ENCODE peak calls at places on chromosomes 5 and 9, in six cellular contexts. M is aorta, O is breast epithelium, U is AG09309, R is IMR-90, T is mesendoderm. B is an unnamed sample.

GRCh38 chr9:108325406-108325805 is 530.4 kb downstream of the ACTL7B start:
- DNase-seq in M (no peak), O (no peak), U (no peak), R (no peak), T (no peak), B (no peak)

GRCh38 chr5:69485471-69485870 is 7.1 kb upstream of the OCLN start:
- DNase-seq in M (no peak), O (no peak), U (no peak), R (no peak), T (no peak), B (no peak)

GRCh38 chr5:180170111-180170809 is 38.8 kb downstream of the RASGEF1C start:
- DNase-seq in M (no peak), O (no peak), U (no peak), R (no peak), T (no peak), B (no peak)

GRCh38 chr9:110257971-110258370 is 1.7 kb upstream of the TXN start:
- DNase-seq in M (no peak), O (no peak), U (no peak), R (peak), T (no peak), B (no peak)

GRCh38 chr5:96640696-96641095 is 21.5 kb upstream of the CAST start:
- DNase-seq in M (no peak), O (no peak), U (no peak), R (no peak), T (no peak), B (no peak)

GRCh38 chr5:53557386-53557785 is 3.1 kb upstream of the NDUFS4 start:
- DNase-seq in M (no peak), O (no peak), U (no peak), R (peak), T (no peak), B (no peak)

GRCh38 chr5:96300986-96301385 is 132.1 kb downstream of the PCSK1 start:
- DNase-seq in M (no peak), O (no peak), U (no peak), R (no peak), T (no peak), B (no peak)

GRCh38 chr5:107794731-107795130 is 124.0 kb upstream of the EFNA5 start:
- DNase-seq in M (no peak), O (no peak), U (no peak), R (no peak), T (no peak), B (no peak)

GRCh38 chr9:125586173-125586512 is 120.9 kb downstream of the MAPKAP1 start:
- DNase-seq in M (no peak), O (no peak), U (no peak), R (no peak), T (no peak), B (no peak)

GRCh38 chr9:86749530-86750275 is 197.6 kb downstream of the GAS1 start:
- DNase-seq in M (no peak), O (no peak), U (no peak), R (peak), T (no peak), B (peak)

GRCh38 chr5:104840284-104840683 is 1277.7 kb upstream of the NUDT12 start:
- DNase-seq in M (no peak), O (no peak), U (no peak), R (no peak), T (no peak), B (no peak)

GRCh38 chr9:127907867-127908659 is 8.7 kb upstream of the ST6GALNAC6 start:
- DNase-seq in M (peak), O (no peak), U (no peak), R (no peak), T (no peak), B (no peak)

GRCh38 chr9:127903557-127904475 is 4.4 kb upstream of the ST6GALNAC6 start:
- DNase-seq in M (peak), O (no peak), U (no peak), R (no peak), T (peak), B (no peak)

GRCh38 chr9:127904888-127905728 is 5.7 kb upstream of the ST6GALNAC6 start:
- DNase-seq in M (peak), O (no peak), U (no peak), R (no peak), T (no peak), B (no peak)

GRCh38 chr9:127904518-127904887 is 5.1 kb upstream of the ST6GALNAC6 start:
- DNase-seq in M (peak), O (no peak), U (no peak), R (no peak), T (peak), B (no peak)

DNA sequence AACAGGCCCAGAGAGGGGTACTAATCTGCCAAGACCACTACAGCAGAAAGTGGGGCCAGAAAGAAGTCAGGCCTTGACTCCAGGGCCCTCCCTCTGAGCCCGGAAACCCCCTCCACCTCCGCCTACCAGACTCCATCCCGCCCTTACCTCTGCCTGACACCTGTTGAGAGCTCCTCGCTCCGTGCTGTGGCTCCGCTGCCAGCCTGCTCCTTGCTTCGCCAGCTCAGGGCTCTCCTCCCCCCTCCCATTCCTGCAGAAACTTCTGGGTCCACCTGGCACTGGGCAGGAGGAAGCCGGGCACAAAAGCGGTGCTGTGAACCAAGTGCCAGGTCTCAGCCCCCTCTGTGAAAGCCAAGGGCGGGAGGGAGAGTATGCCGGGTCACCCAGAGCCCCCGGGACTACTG is 6.4 kb upstream of the ST6GALNAC6 start:
- DNase-seq in M (peak), O (no peak), U (no peak), R (no peak), T (no peak), B (no peak)
- H3K4me3 ChIP-seq in M (no peak), O (no peak), U (no peak), R (no peak), T (no peak), B (no peak)

GRCh38 chr9:130173462-130173876 is 1.3 kb downstream of the NCS1 start:
- DNase-seq in M (no peak), O (no peak), U (no peak), R (peak), T (no peak), B (peak)
- H3K4me3 ChIP-seq in M (peak), O (peak), U (peak), R (peak), T (peak), B (peak)

DNA sequence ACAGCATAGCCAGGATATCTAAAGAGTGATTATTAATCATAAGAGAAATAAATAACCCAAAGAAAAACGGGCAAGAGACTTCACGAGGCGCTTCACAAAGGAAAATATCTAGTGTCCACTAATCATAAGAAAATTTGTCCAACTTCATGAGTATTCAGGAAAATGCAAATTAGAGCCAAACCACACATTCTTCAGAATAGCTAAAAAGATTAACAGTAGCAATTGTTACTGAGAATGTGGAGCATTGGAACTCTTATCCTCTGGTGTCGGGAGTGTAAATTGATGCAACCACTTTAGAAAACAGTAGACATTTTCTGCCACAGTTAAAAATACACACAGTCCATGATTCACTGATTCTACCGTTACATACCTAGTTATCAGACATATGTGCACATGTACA is 145.7 kb downstream of the CWC27 start:
- DNase-seq in M (no peak), O (no peak), U (no peak), R (peak), T (no peak), B (no peak)
- H3K4me3 ChIP-seq in M (no peak), O (no peak), U (no peak), R (no peak), T (no peak), B (no peak)

GRCh38 chr5:74622122-74622521 is 18.4 kb downstream of the ENC1 start:
- DNase-seq in M (no peak), O (no peak), U (no peak), R (no peak), T (peak), B (no peak)

GRCh38 chr5:74624009-74624408 is 16.5 kb downstream of the ENC1 start:
- DNase-seq in M (no peak), O (no peak), U (no peak), R (no peak), T (no peak), B (no peak)

GRCh38 chr5:74619308-74619707 is 21.2 kb downstream of the ENC1 start:
- DNase-seq in M (no peak), O (no peak), U (no peak), R (no peak), T (no peak), B (no peak)

GRCh38 chr5:74622944-74623343 is 17.6 kb downstream of the ENC1 start:
- DNase-seq in M (no peak), O (no peak), U (no peak), R (no peak), T (peak), B (no peak)

GRCh38 chr5:74621492-74621891 is 19.0 kb downstream of the ENC1 start:
- DNase-seq in M (no peak), O (no peak), U (no peak), R (no peak), T (peak), B (no peak)
- H3K4me3 ChIP-seq in M (no peak), O (no peak), U (no peak), R (no peak), T (no peak), B (no peak)

GRCh38 chr9:136306691-136307208 is 2.9 kb upstream of the CCDC187 start:
- DNase-seq in M (no peak), O (no peak), U (no peak), R (no peak), T (no peak), B (no peak)

GRCh38 chr9:136309806-136310220 is 5.9 kb upstream of the CCDC187 start:
- DNase-seq in M (no peak), O (no peak), U (no peak), R (no peak), T (no peak), B (no peak)

GRCh38 chr9:136307215-136307750 is 3.4 kb upstream of the CCDC187 start:
- DNase-seq in M (no peak), O (no peak), U (no peak), R (no peak), T (no peak), B (no peak)

GRCh38 chr9:136309101-136309801 is 5.4 kb upstream of the CCDC187 start:
- DNase-seq in M (no peak), O (no peak), U (no peak), R (no peak), T (no peak), B (no peak)

GRCh38 chr9:136308262-136309053 is 4.6 kb upstream of the CCDC187 start:
- DNase-seq in M (no peak), O (no peak), U (no peak), R (no peak), T (no peak), B (no peak)
- H3K4me3 ChIP-seq in M (no peak), O (no peak), U (no peak), R (no peak), T (no peak), B (no peak)

GRCh38 chr9:105708405-105708804 is 14.1 kb downstream of the TMEM38B start:
- DNase-seq in M (no peak), O (no peak), U (no peak), R (no peak), T (no peak), B (no peak)
- H3K4me3 ChIP-seq in M (no peak), O (no peak), U (no peak), R (no peak), T (no peak), B (peak)

GRCh38 chr9:83620841-83621636 is 1.9 kb upstream of the IDNK start:
- DNase-seq in M (peak), O (no peak), U (peak), R (peak), T (peak), B (peak)
- H3K4me3 ChIP-seq in M (no peak), O (no peak), U (no peak), R (no peak), T (no peak), B (no peak)

B was measured in adipocyte.